ENCODE peak calls at places on chromosomes 6 and 20, in eight cellular contexts. R, Z, I, X, N, M, Y and T are unnamed samples.

GRCh38 chr6:32192608-32193039 is at the start of gene GPSM3:
- DNase-seq in X (peak), Z (peak), N (peak), I (no peak), R (no peak), M (peak), Y (peak), T (peak)

GRCh38 chr6:106223300-106223930 is 102.1 kb downstream of the ATG5 start:
- DNase-seq in Z (no peak), Y (peak), X (peak), I (no peak), M (peak), N (peak), R (no peak), T (peak)

GRCh38 chr20:62177307-62177706 is 5.5 kb upstream of the MTG2 start:
- DNase-seq in R (no peak), I (no peak), N (no peak), Y (no peak), X (no peak), Z (no peak), M (no peak), T (no peak)

GRCh38 chr6:127186889-127187288 is 68.4 kb downstream of the RSPO3 start:
- DNase-seq in I (no peak), Y (no peak), Z (no peak), R (no peak), M (peak), X (peak), N (no peak), T (peak)

GRCh38 chr20:54345301-54345724 is 130.1 kb upstream of the DOK5 start:
- DNase-seq in R (no peak), M (no peak), I (no peak), N (peak), Z (no peak), X (no peak), Y (peak), T (no peak)

GRCh38 chr6:85726206-85726605 is 83.5 kb upstream of the SYNCRIP start:
- DNase-seq in N (no peak), Y (no peak), I (no peak), Z (no peak), X (no peak), M (no peak), R (no peak), T (no peak)

GRCh38 chr6:82131441-82131840 is 116.1 kb downstream of the IBTK start:
- DNase-seq in I (no peak), M (no peak), X (no peak), Z (no peak), Y (no peak), R (no peak), N (no peak), T (no peak)

GRCh38 chr20:2864626-2865025 is 8.7 kb upstream of the PTPRA start:
- DNase-seq in M (no peak), N (no peak), R (no peak), Z (no peak), X (no peak), Y (no peak), I (no peak), T (no peak)

GRCh38 chr6:129786548-129786947 is 74.6 kb downstream of the TMEM244 start:
- DNase-seq in I (no peak), Y (no peak), Z (no peak), R (no peak), N (no peak), M (no peak), X (no peak), T (no peak)

GRCh38 chr6:167699141-167700036 is 127.3 kb upstream of the AFDN start:
- DNase-seq in Y (peak), I (no peak), Z (peak), R (no peak), M (peak), X (no peak), N (peak), T (peak)

GRCh38 chr20:10513931-10514575 is 78.9 kb downstream of the SLX4IP start:
- DNase-seq in Z (no peak), Y (no peak), M (no peak), I (no peak), N (peak), X (no peak), R (no peak), T (no peak)

GRCh38 chr6:113050979-113051378 is 703.8 kb downstream of the RFPL4B start:
- DNase-seq in M (no peak), R (peak), I (no peak), Z (no peak), Y (no peak), X (no peak), N (peak), T (no peak)

GRCh38 chr6:131136021-131136847 is 967 bp downstream of the AKAP7 start:
- DNase-seq in Z (no peak), I (no peak), R (no peak), N (peak), M (no peak), X (no peak), Y (no peak), T (peak)

GRCh38 chr6:165090206-165090605 is 219.2 kb downstream of the C6orf118 start:
- DNase-seq in R (no peak), M (no peak), Z (no peak), X (no peak), Y (no peak), N (no peak), I (no peak), T (no peak)

GRCh38 chr6:105483492-105483891 is 80.6 kb upstream of the PREP start:
- DNase-seq in X (no peak), I (no peak), M (no peak), R (no peak), N (no peak), Z (no peak), Y (no peak), T (no peak)

GRCh38 chr20:51860015-51860882 is 57.9 kb upstream of the SALL4 start:
- DNase-seq in R (no peak), Z (no peak), Y (no peak), X (no peak), N (peak), I (no peak), M (no peak), T (peak)

GRCh38 chr20:41100001-41100480 is 37.3 kb upstream of the PLCG1 start:
- DNase-seq in I (no peak), N (no peak), Z (no peak), M (no peak), X (no peak), R (no peak), Y (no peak), T (no peak)

GRCh38 chr6:128516514-128516898 is 3.9 kb downstream of the PTPRK start:
- DNase-seq in Y (no peak), Z (no peak), R (no peak), M (no peak), N (peak), X (no peak), I (no peak), T (no peak)

GRCh38 chr6:12275084-12275483 is 15.1 kb upstream of the EDN1 start:
- DNase-seq in Z (no peak), M (no peak), Y (no peak), X (no peak), R (no peak), I (no peak), N (no peak), T (no peak)

GRCh38 chr6:42093582-42094329 is 43.4 kb downstream of the TAF8 start:
- DNase-seq in X (peak), N (no peak), Y (no peak), I (no peak), M (peak), R (no peak), Z (no peak), T (peak)

GRCh38 chr20:20395856-20396600 is 28.1 kb downstream of the INSM1 start:
- DNase-seq in I (no peak), Z (no peak), X (no peak), Y (no peak), M (no peak), R (no peak), N (no peak), T (no peak)

GRCh38 chr20:34495928-34496327 is 20.3 kb upstream of the DYNLRB1 start:
- DNase-seq in Y (no peak), N (no peak), Z (no peak), R (no peak), M (no peak), I (no peak), X (no peak), T (no peak)

GRCh38 chr6:125302840-125303511 is 1.2 kb upstream of the HDDC2 start:
- DNase-seq in Z (no peak), N (no peak), I (no peak), Y (no peak), R (no peak), M (no peak), X (peak), T (no peak)

GRCh38 chr6:52087498-52087999 is at the start of gene PKHD1:
- DNase-seq in Y (no peak), R (no peak), X (no peak), N (peak), I (no peak), Z (no peak), M (peak), T (peak)

GRCh38 chr20:7161690-7162089 is 394.2 kb downstream of the BMP2 start:
- DNase-seq in Z (no peak), M (no peak), X (no peak), R (no peak), N (peak), Y (no peak), I (no peak), T (peak)

GRCh38 chr20:33789109-33789857 is 21.9 kb upstream of the CHMP4B start:
- DNase-seq in M (peak), R (no peak), X (no peak), Z (peak), N (peak), I (no peak), Y (no peak), T (peak)

GRCh38 chr6:82080767-82081166 is 166.8 kb downstream of the IBTK start:
- DNase-seq in I (no peak), X (no peak), R (no peak), Y (no peak), M (no peak), Z (no peak), N (no peak), T (no peak)

GRCh38 chr6:71239694-71240093 is 48.9 kb upstream of the OGFRL1 start:
- DNase-seq in Y (no peak), Z (no peak), R (no peak), N (no peak), I (no peak), X (no peak), M (no peak), T (no peak)

GRCh38 chr6:37027811-37028469 is 22.5 kb downstream of the FGD2 start:
- DNase-seq in M (no peak), Z (no peak), X (no peak), N (no peak), Y (no peak), I (no peak), R (no peak), T (no peak)

GRCh38 chr6:37022135-37022863 is 16.8 kb downstream of the FGD2 start:
- DNase-seq in X (no peak), N (no peak), M (no peak), I (no peak), Z (no peak), R (no peak), Y (no peak), T (no peak)

GRCh38 chr6:37025621-37026466 is 20.4 kb downstream of the FGD2 start:
- DNase-seq in X (no peak), Y (no peak), Z (no peak), R (no peak), I (no peak), N (no peak), M (no peak), T (no peak)

GRCh38 chr6:37027036-37027720 is 21.7 kb downstream of the FGD2 start:
- DNase-seq in I (no peak), R (no peak), Z (no peak), N (no peak), M (no peak), Y (no peak), X (no peak), T (no peak)

DNA sequence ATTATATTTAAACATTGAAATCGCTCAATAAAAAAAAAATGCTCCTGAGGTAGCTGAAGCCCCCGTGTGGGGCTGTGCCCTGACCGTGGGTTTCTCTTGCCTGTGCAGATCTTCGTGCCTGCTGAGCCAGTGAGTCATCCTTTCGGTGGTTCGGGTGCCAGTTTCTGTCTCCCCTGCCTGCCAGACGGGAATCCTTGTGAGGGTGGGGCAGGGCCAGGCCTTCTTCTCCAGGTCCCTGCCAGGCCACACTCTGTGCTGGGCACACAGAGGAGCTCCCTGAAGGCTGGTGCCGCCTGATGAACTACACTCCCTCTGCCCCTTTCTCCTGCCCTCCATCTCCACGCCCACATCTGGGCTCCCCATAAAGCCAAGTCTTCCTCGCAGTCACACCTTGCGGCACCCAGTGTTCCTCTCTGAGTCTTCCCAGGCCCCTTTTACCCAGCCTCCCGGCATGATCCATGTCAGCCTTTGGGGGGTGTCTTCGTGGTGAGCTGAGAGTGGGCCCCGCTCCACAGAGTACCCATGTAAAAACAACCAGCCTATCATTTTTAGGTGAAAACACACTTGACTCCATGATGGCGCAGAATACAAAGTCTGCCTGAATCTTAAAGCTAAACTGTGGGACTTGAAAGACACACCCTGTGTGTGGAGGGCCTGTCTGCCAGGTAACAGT is 19.3 kb downstream of the FGD2 start:
- DNase-seq in R (no peak), M (peak), Z (no peak), X (no peak), N (no peak), Y (no peak), I (no peak), T (no peak)
- TF ChIP-seq POLR2A in R (no peak), M (no peak), Z (no peak), X (no peak), N (no peak), Y (no peak), I (no peak), T (no peak)

DNA sequence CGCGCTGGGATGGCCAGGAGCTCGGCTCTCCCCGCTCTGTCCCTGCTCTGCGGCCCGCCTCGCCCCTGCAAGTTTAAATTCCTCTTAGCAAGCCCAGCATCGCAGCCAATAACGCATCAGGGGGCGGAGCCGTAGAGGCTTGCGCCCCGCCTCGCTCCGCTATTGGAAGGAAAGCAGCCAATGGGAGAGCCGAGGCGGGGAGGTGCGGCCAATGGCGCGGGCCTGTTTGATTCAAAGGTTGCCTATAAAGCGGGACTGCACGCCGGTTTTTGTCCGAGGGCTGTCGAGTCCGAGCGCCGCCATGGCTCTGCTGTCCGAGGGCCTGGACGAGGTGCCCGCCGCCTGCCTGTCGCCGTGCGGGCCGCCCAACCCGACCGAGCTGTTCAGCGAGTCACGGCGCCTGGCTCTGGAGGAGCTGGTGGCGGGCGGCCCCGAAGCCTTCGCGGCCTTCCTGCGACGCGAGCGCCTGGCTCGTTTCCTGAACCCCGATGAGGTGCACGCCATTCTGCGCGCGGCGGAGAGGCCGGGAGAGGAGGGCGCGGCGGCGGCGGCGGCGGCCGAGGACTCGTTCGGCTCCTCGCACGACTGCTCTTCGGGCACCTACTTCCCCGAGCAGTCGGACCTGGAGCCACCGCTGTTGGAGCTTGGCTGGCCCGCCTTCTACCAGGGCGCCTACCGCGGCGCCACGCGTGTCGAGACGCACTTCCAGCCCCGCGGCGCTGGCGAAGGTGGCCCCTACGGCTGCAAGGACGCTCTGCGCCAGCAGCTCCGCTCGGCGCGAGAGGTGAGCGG is at the start of gene FAM83D:
- DNase-seq in I (peak), Y (peak), Z (peak), R (peak), N (peak), X (peak), M (peak), T (peak)
- TF ChIP-seq POLR2AphosphoS5 in I (peak), Y (peak), Z (peak), R (peak), N (peak), X (peak), M (peak), T (peak)

GRCh38 chr6:111086685-111087084 is 618 bp upstream of the SLC16A10 start:
- DNase-seq in Y (no peak), I (no peak), X (no peak), M (no peak), R (no peak), Z (no peak), N (no peak), T (no peak)
- H3K4me3 ChIP-seq in Y (peak), I (peak), X (peak), M (peak), R (peak), Z (peak), N (peak), T (peak)

GRCh38 chr6:159151266-159151855 is 17.8 kb upstream of the FNDC1 start:
- DNase-seq in M (peak), R (no peak), N (peak), Y (no peak), I (no peak), X (peak), Z (no peak), T (peak)

GRCh38 chr6:159148641-159149040 is 20.6 kb upstream of the FNDC1 start:
- DNase-seq in M (no peak), N (no peak), Z (no peak), I (peak), X (no peak), Y (no peak), R (no peak), T (no peak)

GRCh38 chr6:159149641-159150040 is 19.6 kb upstream of the FNDC1 start:
- DNase-seq in Y (no peak), M (no peak), Z (no peak), I (no peak), R (no peak), N (no peak), X (no peak), T (no peak)

GRCh38 chr6:159155679-159156078 is 13.5 kb upstream of the FNDC1 start:
- DNase-seq in Y (no peak), I (no peak), M (no peak), X (no peak), R (no peak), N (no peak), Z (no peak), T (no peak)

DNA sequence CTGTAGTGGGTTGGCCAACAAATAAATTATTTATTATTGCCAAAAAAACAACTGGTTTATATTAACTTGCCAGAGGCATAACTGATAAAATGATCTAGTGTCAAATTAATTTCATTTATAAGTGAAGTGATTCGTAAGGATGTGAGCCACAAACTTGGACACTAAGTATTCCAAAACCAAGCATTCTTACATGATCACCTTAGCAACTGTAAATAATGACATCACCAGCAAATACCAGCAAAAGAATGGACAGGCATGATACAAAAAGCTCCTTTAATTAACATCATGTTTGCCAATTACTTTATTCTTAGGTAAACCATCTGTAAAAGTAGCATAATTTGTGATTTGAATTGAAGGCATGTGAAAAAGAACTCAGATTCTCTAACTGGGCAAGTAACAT is 17.2 kb upstream of the FNDC1 start:
- DNase-seq in N (no peak), X (no peak), I (no peak), M (no peak), Z (no peak), R (no peak), Y (no peak), T (no peak)
- TF ChIP-seq POLR2A in N (no peak), X (no peak), I (no peak), M (no peak), Z (no peak), R (no peak), Y (no peak), T (no peak)

GRCh38 chr6:89145962-89146747 is at the start of gene PM20D2:
- DNase-seq in M (peak), N (peak), X (peak), R (no peak), I (no peak), Y (no peak), Z (peak), T (peak)
- TF ChIP-seq POLR2AphosphoS5 in M (peak), N (no peak), X (no peak), R (no peak), I (peak), Y (peak), Z (peak), T (peak)

DNA sequence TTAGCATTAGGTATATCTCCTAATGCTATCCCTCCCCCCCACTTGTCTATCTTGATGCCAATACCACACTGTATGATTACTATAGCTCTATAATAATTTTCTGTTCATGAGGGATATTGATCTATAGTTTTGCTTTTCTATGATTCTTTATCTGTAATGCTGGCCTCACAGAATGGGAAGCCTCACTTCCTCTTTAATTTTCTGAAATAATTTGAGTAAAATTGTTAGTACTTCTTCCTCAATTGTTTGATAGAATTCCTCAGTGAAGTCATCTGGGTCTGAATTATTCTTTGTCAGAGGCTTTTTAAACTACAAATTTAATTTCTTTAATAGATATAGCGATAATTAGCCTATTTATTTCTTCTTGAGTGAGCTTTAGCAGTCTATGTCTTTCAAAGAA is 31.2 kb downstream of the SIRPD start:
- DNase-seq in R (no peak), M (no peak), I (no peak), Y (no peak), N (no peak), Z (no peak), X (no peak), T (no peak)
- H3K4me3 ChIP-seq in R (no peak), M (no peak), I (no peak), Y (no peak), N (no peak), Z (no peak), X (no peak), T (no peak)

GRCh38 chr6:44216677-44217331 is at the start of gene MYMX:
- DNase-seq in I (no peak), N (no peak), M (peak), R (no peak), X (no peak), Z (peak), Y (no peak), T (no peak)
- TF ChIP-seq POLR2A in I (no peak), N (no peak), M (no peak), R (peak), X (no peak), Z (no peak), Y (no peak), T (no peak)

GRCh38 chr20:47271216-47271615 is 85.3 kb downstream of the ZMYND8 start:
- DNase-seq in X (no peak), Z (peak), M (no peak), R (no peak), I (no peak), N (no peak), Y (no peak), T (no peak)
- TF ChIP-seq POLR2AphosphoS5 in X (no peak), Z (no peak), M (no peak), R (no peak), I (no peak), N (no peak), Y (no peak), T (no peak)

DNA sequence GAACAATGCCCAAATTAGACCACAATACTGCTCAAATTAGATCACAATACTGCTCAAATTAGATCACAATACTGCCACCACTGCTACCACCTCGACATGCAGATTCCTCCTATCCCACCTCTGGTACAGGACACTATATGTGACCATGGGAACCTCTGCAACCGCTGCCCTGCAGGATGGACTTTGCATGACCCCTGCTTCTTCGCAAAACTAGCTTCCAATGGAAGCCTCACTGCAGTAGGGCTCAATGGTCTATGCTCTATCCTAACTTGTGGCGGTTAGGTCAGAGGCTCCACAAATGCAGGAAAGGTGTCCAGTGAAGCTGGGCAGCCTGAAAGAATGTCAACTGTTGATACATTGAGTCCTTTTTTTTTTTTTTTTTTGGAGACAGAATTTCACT is 7.8 kb upstream of the TXNDC5 start:
- DNase-seq in Z (no peak), M (no peak), R (no peak), Y (no peak), N (no peak), I (no peak), X (no peak), T (no peak)
- H3K4me3 ChIP-seq in Z (no peak), M (no peak), R (no peak), Y (no peak), N (no peak), I (no peak), X (no peak), T (no peak)